ENCODE peak calls at places on chromosomes 3 and 15, in ten cellular contexts. One of them, this sample, is unnamed.

GRCh38 chr3:151203053-151203420 is at the start of gene GPR171:
- DNase-seq in Peyer's patch: peak; percentile 30
- DNase-seq in testis: no peak
- DNase-seq in lower leg skin: no peak
- DNase-seq in sigmoid colon: no peak
- DNase-seq in body of pancreas: no peak
- DNase-seq in IMR-90: no peak
- DNase-seq in uterus: no peak
- DNase-seq in ovary: no peak
- DNase-seq in heart left ventricle: no peak
- DNase-seq in this sample: peak; percentile 29

GRCh38 chr15:80507638-80508316 is 103.6 kb downstream of the ARNT2 start:
- DNase-seq in Peyer's patch: no peak
- DNase-seq in testis: no peak
- DNase-seq in lower leg skin: peak; percentile 34
- DNase-seq in sigmoid colon: peak; percentile 77
- DNase-seq in body of pancreas: no peak
- DNase-seq in IMR-90: peak; percentile 96
- DNase-seq in uterus: no peak
- DNase-seq in ovary: peak; percentile 42
- DNase-seq in heart left ventricle: no peak
- DNase-seq in this sample: no peak

GRCh38 chr3:150080058-150080730 is 109.5 kb upstream of the PFN2 start:
- DNase-seq in Peyer's patch: no peak
- DNase-seq in testis: no peak
- DNase-seq in lower leg skin: no peak
- DNase-seq in sigmoid colon: no peak
- DNase-seq in body of pancreas: no peak
- DNase-seq in IMR-90: no peak
- DNase-seq in uterus: no peak
- DNase-seq in ovary: no peak
- DNase-seq in heart left ventricle: no peak
- DNase-seq in this sample: no peak

GRCh38 chr3:87006844-87007439 is 16.0 kb upstream of the VGLL3 start:
- DNase-seq in Peyer's patch: no peak
- DNase-seq in testis: no peak
- DNase-seq in lower leg skin: no peak
- DNase-seq in sigmoid colon: no peak
- DNase-seq in body of pancreas: no peak
- DNase-seq in IMR-90: peak; percentile 50
- DNase-seq in uterus: no peak
- DNase-seq in ovary: no peak
- DNase-seq in heart left ventricle: no peak
- DNase-seq in this sample: no peak

GRCh38 chr3:85164446-85164845 is 205.7 kb downstream of the CADM2 start:
- DNase-seq in Peyer's patch: no peak
- DNase-seq in testis: no peak
- DNase-seq in lower leg skin: no peak
- DNase-seq in sigmoid colon: no peak
- DNase-seq in body of pancreas: no peak
- DNase-seq in IMR-90: no peak
- DNase-seq in uterus: no peak
- DNase-seq in ovary: no peak
- DNase-seq in heart left ventricle: no peak
- DNase-seq in this sample: no peak

GRCh38 chr3:161423911-161424522 is 52.7 kb upstream of the SPTSSB start:
- DNase-seq in Peyer's patch: no peak
- DNase-seq in testis: no peak
- DNase-seq in lower leg skin: no peak
- DNase-seq in sigmoid colon: no peak
- DNase-seq in body of pancreas: no peak
- DNase-seq in IMR-90: peak; percentile 42
- DNase-seq in uterus: no peak
- DNase-seq in ovary: no peak
- DNase-seq in heart left ventricle: no peak
- DNase-seq in this sample: no peak

GRCh38 chr15:41633609-41634008 is 26.6 kb upstream of the MGA start:
- DNase-seq in Peyer's patch: no peak
- DNase-seq in testis: no peak
- DNase-seq in lower leg skin: no peak
- DNase-seq in sigmoid colon: no peak
- DNase-seq in body of pancreas: no peak
- DNase-seq in IMR-90: no peak
- DNase-seq in uterus: no peak
- DNase-seq in ovary: no peak
- DNase-seq in heart left ventricle: no peak
- DNase-seq in this sample: no peak

GRCh38 chr3:13853978-13854296 is 25.9 kb downstream of the WNT7A start:
- DNase-seq in Peyer's patch: no peak
- DNase-seq in testis: no peak
- DNase-seq in lower leg skin: no peak
- DNase-seq in sigmoid colon: no peak
- DNase-seq in body of pancreas: no peak
- DNase-seq in IMR-90: no peak
- DNase-seq in uterus: no peak
- DNase-seq in ovary: no peak
- DNase-seq in heart left ventricle: no peak
- DNase-seq in this sample: no peak

GRCh38 chr15:66703540-66703941 is 1.5 kb downstream of the SMAD6 start:
- DNase-seq in Peyer's patch: no peak
- DNase-seq in testis: peak; percentile 40
- DNase-seq in lower leg skin: no peak
- DNase-seq in sigmoid colon: no peak
- DNase-seq in body of pancreas: peak; percentile 47
- DNase-seq in IMR-90: peak; percentile 55
- DNase-seq in uterus: peak; percentile 38
- DNase-seq in ovary: no peak
- DNase-seq in heart left ventricle: peak; percentile 76
- DNase-seq in this sample: peak; percentile 46

GRCh38 chr15:66701422-66702034 is 508 bp upstream of the SMAD6 start:
- DNase-seq in Peyer's patch: no peak
- DNase-seq in testis: peak; percentile 53
- DNase-seq in lower leg skin: peak; percentile 40
- DNase-seq in sigmoid colon: peak; percentile 73
- DNase-seq in body of pancreas: no peak
- DNase-seq in IMR-90: no peak
- DNase-seq in uterus: no peak
- DNase-seq in ovary: peak; percentile 48
- DNase-seq in heart left ventricle: peak; percentile 83
- DNase-seq in this sample: peak; percentile 54

GRCh38 chr15:66702770-66703539 is 919 bp downstream of the SMAD6 start:
- DNase-seq in Peyer's patch: no peak
- DNase-seq in testis: no peak
- DNase-seq in lower leg skin: no peak
- DNase-seq in sigmoid colon: no peak
- DNase-seq in body of pancreas: peak; percentile 36
- DNase-seq in IMR-90: no peak
- DNase-seq in uterus: no peak
- DNase-seq in ovary: no peak
- DNase-seq in heart left ventricle: peak; percentile 74
- DNase-seq in this sample: peak; percentile 29

GRCh38 chr15:66700802-66701421 is 1.1 kb upstream of the SMAD6 start:
- DNase-seq in Peyer's patch: peak; percentile 81
- DNase-seq in testis: peak; percentile 97
- DNase-seq in lower leg skin: peak; percentile 94
- DNase-seq in sigmoid colon: peak; percentile 98
- DNase-seq in body of pancreas: peak; percentile 98
- DNase-seq in IMR-90: peak; percentile 91
- DNase-seq in uterus: peak; percentile 96
- DNase-seq in ovary: peak; percentile 96
- DNase-seq in heart left ventricle: peak; percentile 96
- DNase-seq in this sample: peak; percentile 97

DNA sequence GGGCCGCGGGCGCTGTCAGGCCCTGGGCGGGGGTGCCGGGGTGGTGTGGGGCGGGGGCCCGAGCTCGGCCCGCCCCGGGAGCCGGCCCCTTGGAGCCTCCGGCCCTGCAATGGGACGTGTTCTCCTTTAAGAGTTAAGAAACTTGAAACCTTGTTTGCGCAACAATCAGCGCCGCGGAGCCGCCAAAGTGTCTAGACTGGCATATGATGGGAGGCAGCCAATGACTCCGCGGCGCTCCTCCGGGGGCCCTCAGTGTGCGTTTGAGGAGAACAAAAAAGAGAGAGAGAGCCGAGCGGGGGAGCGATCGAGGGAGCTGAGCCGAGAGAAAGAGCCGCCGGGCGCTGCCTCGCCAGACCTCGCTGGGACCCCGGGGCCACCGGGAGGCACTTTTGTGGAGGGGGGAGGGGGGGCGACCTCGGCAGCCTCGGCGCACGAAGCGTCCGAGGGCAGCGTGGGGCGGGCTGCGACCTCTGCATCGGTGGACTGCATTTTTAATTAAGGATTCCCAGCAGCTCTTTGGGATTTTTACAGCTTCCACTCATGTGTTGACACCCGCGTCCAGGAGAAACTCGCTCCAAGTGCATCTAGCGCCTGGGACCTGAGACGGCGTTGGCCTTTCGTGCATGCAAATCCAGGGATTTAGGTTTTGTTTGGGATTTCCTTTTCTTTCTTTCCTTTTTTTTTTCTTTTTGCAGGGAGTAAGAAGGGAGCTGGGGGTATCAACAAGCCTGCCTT is at the start of gene SMAD6:
- DNase-seq in Peyer's patch: peak; percentile 66
- DNase-seq in testis: peak; percentile 93
- DNase-seq in lower leg skin: peak; percentile 90
- DNase-seq in sigmoid colon: peak; percentile 97
- DNase-seq in body of pancreas: peak; percentile 95
- DNase-seq in IMR-90: peak; percentile 98
- DNase-seq in uterus: peak; percentile 93
- DNase-seq in ovary: peak; percentile 97
- DNase-seq in heart left ventricle: peak; percentile 96
- DNase-seq in this sample: peak; percentile 94
- TF ChIP-seq POLR2A in Peyer's patch: peak; percentile 68
- TF ChIP-seq POLR2A in testis: no peak
- TF ChIP-seq POLR2A in lower leg skin: no peak
- TF ChIP-seq POLR2A in sigmoid colon: no peak
- TF ChIP-seq POLR2A in body of pancreas: peak; percentile 63
- TF ChIP-seq POLR2A in IMR-90: peak; percentile 81
- TF ChIP-seq POLR2A in uterus: peak; percentile 62
- TF ChIP-seq POLR2A in ovary: peak; percentile 49
- TF ChIP-seq POLR2A in heart left ventricle: peak; percentile 79
- TF ChIP-seq POLR2A in this sample: peak; percentile 57

GRCh38 chr3:65344846-65345245 is 657.0 kb upstream of the ADAMTS9 start:
- DNase-seq in Peyer's patch: no peak
- DNase-seq in testis: no peak
- DNase-seq in lower leg skin: no peak
- DNase-seq in sigmoid colon: no peak
- DNase-seq in body of pancreas: no peak
- DNase-seq in IMR-90: no peak
- DNase-seq in uterus: no peak
- DNase-seq in ovary: no peak
- DNase-seq in heart left ventricle: no peak
- DNase-seq in this sample: no peak

GRCh38 chr3:65343736-65344135 is 655.9 kb upstream of the ADAMTS9 start:
- DNase-seq in Peyer's patch: no peak
- DNase-seq in testis: no peak
- DNase-seq in lower leg skin: no peak
- DNase-seq in sigmoid colon: no peak
- DNase-seq in body of pancreas: no peak
- DNase-seq in IMR-90: no peak
- DNase-seq in uterus: no peak
- DNase-seq in ovary: no peak
- DNase-seq in heart left ventricle: no peak
- DNase-seq in this sample: no peak

GRCh38 chr3:65344444-65344843 is 656.6 kb upstream of the ADAMTS9 start:
- DNase-seq in Peyer's patch: no peak
- DNase-seq in testis: no peak
- DNase-seq in lower leg skin: no peak
- DNase-seq in sigmoid colon: no peak
- DNase-seq in body of pancreas: no peak
- DNase-seq in IMR-90: no peak
- DNase-seq in uterus: no peak
- DNase-seq in ovary: no peak
- DNase-seq in heart left ventricle: no peak
- DNase-seq in this sample: no peak

GRCh38 chr3:65342084-65342683 is 654.4 kb upstream of the ADAMTS9 start:
- DNase-seq in Peyer's patch: no peak
- DNase-seq in testis: peak; percentile 52
- DNase-seq in lower leg skin: no peak
- DNase-seq in sigmoid colon: no peak
- DNase-seq in body of pancreas: peak; percentile 45
- DNase-seq in IMR-90: peak; percentile 55
- DNase-seq in uterus: no peak
- DNase-seq in ovary: no peak
- DNase-seq in heart left ventricle: peak; percentile 61
- DNase-seq in this sample: peak; percentile 61

DNA sequence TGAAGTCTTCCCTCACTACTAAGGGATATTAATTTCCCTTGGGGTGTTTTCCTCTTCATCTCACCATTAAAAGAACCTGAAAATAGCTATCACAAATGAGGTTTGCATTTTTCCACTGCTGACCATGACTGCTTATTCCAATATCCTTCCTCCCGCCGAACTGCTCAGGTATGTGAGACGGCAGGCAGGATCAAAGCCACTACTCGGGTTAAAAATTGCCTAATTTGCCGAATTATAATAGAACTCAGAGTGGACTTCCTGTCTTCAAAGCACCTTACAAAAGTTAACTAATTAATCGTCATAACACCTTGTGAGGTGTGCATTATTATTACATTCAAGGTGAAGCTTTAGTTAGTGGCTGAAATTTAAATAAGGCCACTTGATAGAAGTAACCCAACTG is 655.2 kb upstream of the ADAMTS9 start:
- DNase-seq in Peyer's patch: no peak
- DNase-seq in testis: no peak
- DNase-seq in lower leg skin: no peak
- DNase-seq in sigmoid colon: no peak
- DNase-seq in body of pancreas: no peak
- DNase-seq in IMR-90: no peak
- DNase-seq in uterus: no peak
- DNase-seq in ovary: no peak
- DNase-seq in heart left ventricle: no peak
- DNase-seq in this sample: no peak
- TF ChIP-seq POLR2A in Peyer's patch: no peak
- TF ChIP-seq POLR2A in testis: no peak
- TF ChIP-seq POLR2A in lower leg skin: no peak
- TF ChIP-seq POLR2A in sigmoid colon: no peak
- TF ChIP-seq POLR2A in body of pancreas: no peak
- TF ChIP-seq POLR2A in IMR-90: no peak
- TF ChIP-seq POLR2A in uterus: no peak
- TF ChIP-seq POLR2A in ovary: no peak
- TF ChIP-seq POLR2A in heart left ventricle: no peak
- TF ChIP-seq POLR2A in this sample: no peak

GRCh38 chr15:39589815-39590644 is 9.2 kb downstream of the THBS1 start:
- DNase-seq in Peyer's patch: no peak
- DNase-seq in testis: no peak
- DNase-seq in lower leg skin: no peak
- DNase-seq in sigmoid colon: peak; percentile 66
- DNase-seq in body of pancreas: no peak
- DNase-seq in IMR-90: peak; percentile 36
- DNase-seq in uterus: no peak
- DNase-seq in ovary: no peak
- DNase-seq in heart left ventricle: no peak
- DNase-seq in this sample: peak; percentile 13

GRCh38 chr15:39591896-39592315 is 11.0 kb downstream of the THBS1 start:
- DNase-seq in Peyer's patch: no peak
- DNase-seq in testis: no peak
- DNase-seq in lower leg skin: no peak
- DNase-seq in sigmoid colon: no peak
- DNase-seq in body of pancreas: no peak
- DNase-seq in IMR-90: peak; percentile 46
- DNase-seq in uterus: no peak
- DNase-seq in ovary: no peak
- DNase-seq in heart left ventricle: no peak
- DNase-seq in this sample: no peak

GRCh38 chr15:39589193-39589814 is 8.4 kb downstream of the THBS1 start:
- DNase-seq in Peyer's patch: no peak
- DNase-seq in testis: no peak
- DNase-seq in lower leg skin: no peak
- DNase-seq in sigmoid colon: no peak
- DNase-seq in body of pancreas: no peak
- DNase-seq in IMR-90: no peak
- DNase-seq in uterus: no peak
- DNase-seq in ovary: no peak
- DNase-seq in heart left ventricle: no peak
- DNase-seq in this sample: no peak

GRCh38 chr15:39592500-39592899 is 11.6 kb downstream of the THBS1 start:
- DNase-seq in Peyer's patch: no peak
- DNase-seq in testis: no peak
- DNase-seq in lower leg skin: no peak
- DNase-seq in sigmoid colon: no peak
- DNase-seq in body of pancreas: no peak
- DNase-seq in IMR-90: peak; percentile 59
- DNase-seq in uterus: no peak
- DNase-seq in ovary: no peak
- DNase-seq in heart left ventricle: no peak
- DNase-seq in this sample: peak; percentile 13

GRCh38 chr15:39591141-39591895 is 10.4 kb downstream of the THBS1 start:
- DNase-seq in Peyer's patch: no peak
- DNase-seq in testis: no peak
- DNase-seq in lower leg skin: no peak
- DNase-seq in sigmoid colon: no peak
- DNase-seq in body of pancreas: no peak
- DNase-seq in IMR-90: peak; percentile 41
- DNase-seq in uterus: no peak
- DNase-seq in ovary: no peak
- DNase-seq in heart left ventricle: no peak
- DNase-seq in this sample: peak; percentile 13
- TF ChIP-seq POLR2A in Peyer's patch: no peak
- TF ChIP-seq POLR2A in testis: no peak
- TF ChIP-seq POLR2A in lower leg skin: no peak
- TF ChIP-seq POLR2A in sigmoid colon: peak; percentile 4
- TF ChIP-seq POLR2A in body of pancreas: no peak
- TF ChIP-seq POLR2A in IMR-90: peak; percentile 71
- TF ChIP-seq POLR2A in uterus: no peak
- TF ChIP-seq POLR2A in ovary: no peak
- TF ChIP-seq POLR2A in heart left ventricle: no peak
- TF ChIP-seq POLR2A in this sample: peak; percentile 10

DNA sequence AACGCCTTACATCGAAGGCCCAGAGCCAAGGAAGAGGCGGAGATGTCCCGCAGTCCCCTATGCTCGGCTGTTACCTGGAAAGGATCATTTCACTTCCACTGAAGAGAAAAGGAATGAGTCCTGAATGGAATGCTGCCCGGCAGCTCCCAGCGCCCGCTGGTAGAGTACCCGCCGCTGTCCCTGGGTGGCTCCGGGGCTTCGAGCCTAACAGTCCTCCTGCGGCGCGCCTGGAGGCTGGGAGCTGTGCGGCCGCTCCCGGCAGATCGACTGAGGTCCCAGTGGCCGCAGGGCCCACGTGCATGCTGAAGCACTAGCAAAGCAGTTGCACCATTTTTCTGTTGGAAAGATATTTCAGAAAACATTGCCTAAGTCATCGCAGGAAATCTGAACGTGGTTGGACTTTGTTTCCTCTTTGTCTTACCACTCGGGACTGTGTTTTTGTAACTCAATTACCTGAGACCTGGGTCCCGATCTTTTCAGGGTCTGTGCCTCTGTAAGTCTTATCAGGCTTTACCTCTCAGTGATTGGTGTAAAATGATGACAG is 984 bp downstream of the RNU6-1 start:
- DNase-seq in Peyer's patch: peak; percentile 26
- DNase-seq in testis: peak; percentile 79
- DNase-seq in lower leg skin: no peak
- DNase-seq in sigmoid colon: peak; percentile 81
- DNase-seq in body of pancreas: peak; percentile 61
- DNase-seq in IMR-90: no peak
- DNase-seq in uterus: peak; percentile 54
- DNase-seq in ovary: peak; percentile 51
- DNase-seq in heart left ventricle: peak; percentile 84
- DNase-seq in this sample: peak; percentile 65
- TF ChIP-seq POLR2A in Peyer's patch: no peak
- TF ChIP-seq POLR2A in testis: no peak
- TF ChIP-seq POLR2A in lower leg skin: no peak
- TF ChIP-seq POLR2A in sigmoid colon: no peak
- TF ChIP-seq POLR2A in body of pancreas: peak; percentile 27
- TF ChIP-seq POLR2A in IMR-90: no peak
- TF ChIP-seq POLR2A in uterus: no peak
- TF ChIP-seq POLR2A in ovary: no peak
- TF ChIP-seq POLR2A in heart left ventricle: no peak
- TF ChIP-seq POLR2A in this sample: no peak

This sample was measured in transverse colon.